ENCODE peak calls at places on chromosomes 4 and X, in four cellular contexts. E is GM12878, R is A549, P is IMR-90. G is an unnamed sample.

GRCh38 chr4:25451676-25452075 is 74.6 kb downstream of the ANAPC4 start:
- DNase-seq in P (no peak), R (no peak), E (no peak), G (no peak)

GRCh38 chrX:71144651-71145050 is at the start of gene NLGN3:
- DNase-seq in E (no peak), P (no peak), R (no peak), G (no peak)

GRCh38 chr4:174041555-174042110 is 241.8 kb downstream of the FBXO8 start:
- DNase-seq in R (no peak), P (no peak), E (no peak), G (no peak)

GRCh38 chr4:158814636-158815035 is 45.8 kb downstream of the FNIP2 start:
- DNase-seq in R (no peak), E (no peak), P (peak), G (no peak)

GRCh38 chr4:77801260-77801608 is 17.9 kb downstream of the CNOT6L start:
- DNase-seq in R (no peak), P (no peak), E (no peak), G (no peak)

GRCh38 chr4:13700196-13701140 is 72.9 kb upstream of the BOD1L1 start:
- DNase-seq in E (no peak), P (peak), R (no peak), G (no peak)

GRCh38 chr4:11511321-11511720 is 82.6 kb upstream of the HS3ST1 start:
- DNase-seq in P (no peak), E (no peak), R (no peak), G (no peak)

GRCh38 chr4:54838301-54838700 is 180.5 kb downstream of the KIT start:
- DNase-seq in R (no peak), E (no peak), P (no peak), G (no peak)

GRCh38 chrX:45479196-45479834 is 278.6 kb upstream of the DIPK2B start:
- DNase-seq in R (peak), P (peak), E (no peak), G (peak)

GRCh38 chr4:152485726-152486276 is 50.1 kb downstream of the FBXW7 start:
- DNase-seq in E (peak), P (peak), R (peak), G (no peak)

GRCh38 chrX:154349359-154349935 is 25.0 kb downstream of the FLNA start:
- DNase-seq in R (no peak), E (no peak), P (no peak), G (no peak)

GRCh38 chr4:7459471-7459870 is 24.7 kb upstream of the PSAPL1 start:
- DNase-seq in P (no peak), R (no peak), E (no peak), G (no peak)

GRCh38 chr4:121308328-121308663 is 72.5 kb downstream of the QRFPR start:
- DNase-seq in R (no peak), P (no peak), E (no peak), G (no peak)

GRCh38 chrX:108224218-108224617 is 132.6 kb downstream of the ATG4A start:
- DNase-seq in P (no peak), R (no peak), E (no peak), G (no peak)

GRCh38 chrX:108224727-108225455 is 133.3 kb downstream of the ATG4A start:
- DNase-seq in R (peak), P (peak), E (peak), G (peak)

GRCh38 chrX:108221481-108221880 is 129.9 kb downstream of the ATG4A start:
- DNase-seq in P (no peak), R (no peak), E (no peak), G (no peak)

GRCh38 chrX:108225456-108225730 is 133.8 kb downstream of the ATG4A start:
- DNase-seq in R (no peak), P (no peak), E (no peak), G (no peak)

DNA sequence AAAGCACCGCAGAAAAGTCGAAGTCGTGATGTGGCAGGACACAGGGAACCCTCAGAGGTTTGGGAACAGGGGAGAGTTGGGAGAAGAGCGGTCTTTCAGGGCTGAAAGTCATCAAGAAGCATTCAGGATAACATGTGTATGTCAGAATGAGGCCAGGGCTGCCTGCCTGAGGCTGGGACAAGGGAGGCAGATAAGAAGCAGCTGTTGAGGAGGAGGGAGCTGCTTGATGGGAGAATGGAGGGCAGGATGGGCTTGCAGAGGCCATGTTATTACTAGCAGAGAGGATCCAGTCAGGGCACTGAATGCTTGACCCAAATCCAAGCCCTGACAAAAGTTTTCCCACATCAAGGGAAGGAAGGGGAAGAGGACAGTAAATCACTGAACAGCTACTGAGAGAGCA is 132.0 kb downstream of the ATG4A start:
- DNase-seq in R (no peak), P (no peak), E (no peak), G (no peak)
- TF ChIP-seq CEBPB in R (no peak), P (no peak), E (no peak), G (no peak)

GRCh38 chr4:38568768-38569167 is 95.2 kb upstream of the KLF3 start:
- DNase-seq in P (no peak), R (no peak), E (no peak), G (no peak)
- H3K27ac ChIP-seq in P (no peak), R (no peak), E (no peak), G (no peak)

DNA sequence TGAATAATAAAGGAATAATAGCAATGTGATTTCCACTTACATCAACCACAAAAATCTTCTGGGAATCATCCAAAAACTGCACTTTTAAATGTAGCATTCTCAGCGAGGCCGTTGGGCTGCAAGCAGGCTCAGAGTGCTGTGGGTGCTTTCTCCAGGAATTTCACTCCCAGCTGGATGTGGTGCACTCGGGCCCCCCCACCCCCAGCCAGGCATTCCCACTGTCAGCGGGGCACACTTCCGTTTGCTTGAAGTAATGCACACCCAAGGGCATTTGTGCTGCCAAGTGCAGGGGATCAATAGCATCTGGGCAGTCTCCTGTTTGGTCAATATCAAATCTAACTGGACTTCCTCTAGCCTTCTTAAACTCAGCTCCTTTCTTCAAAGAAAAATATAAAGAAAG is at the start of gene FRMD7:
- DNase-seq in E (no peak), R (no peak), P (no peak), G (no peak)
- TF ChIP-seq CEBPB in E (no peak), R (no peak), P (no peak), G (no peak)

DNA sequence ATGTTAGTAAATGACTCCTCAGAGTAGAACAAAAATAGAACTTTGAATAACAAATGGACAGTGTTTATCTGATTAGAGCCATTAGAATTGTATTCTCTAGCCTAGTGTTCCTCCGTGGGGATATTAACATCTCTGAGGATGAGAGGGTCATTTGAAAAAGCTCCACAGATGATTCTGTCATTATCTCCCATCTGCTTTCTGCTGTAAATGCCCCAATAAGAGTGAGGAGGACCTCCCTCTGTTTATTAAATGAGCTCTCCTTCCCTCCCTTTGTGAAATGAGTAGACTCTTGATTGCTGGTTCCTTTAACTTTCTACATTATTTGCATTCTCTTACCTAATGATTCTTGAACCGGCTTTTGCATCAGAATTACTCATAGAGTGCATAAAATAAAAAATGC is 18.0 kb downstream of the GC start:
- DNase-seq in R (no peak), E (no peak), P (no peak), G (no peak)
- H3K27ac ChIP-seq in R (no peak), E (no peak), P (no peak), G (no peak)

GRCh38 chr4:27248829-27249228 is 388.2 kb downstream of the STIM2 start:
- DNase-seq in R (no peak), E (no peak), P (peak), G (no peak)
- TF ChIP-seq CEBPB in R (no peak), E (no peak), P (no peak), G (no peak)

GRCh38 chr4:148790691-148791090 is 348.5 kb upstream of the NR3C2 start:
- DNase-seq in R (no peak), E (no peak), P (peak), G (no peak)

GRCh38 chr4:148787285-148787684 is 345.1 kb upstream of the NR3C2 start:
- DNase-seq in P (no peak), R (no peak), E (no peak), G (no peak)

GRCh38 chr4:148786699-148787098 is 344.5 kb upstream of the NR3C2 start:
- DNase-seq in R (no peak), P (no peak), E (no peak), G (no peak)

GRCh38 chr4:148790246-148790645 is 348.0 kb upstream of the NR3C2 start:
- DNase-seq in P (no peak), E (no peak), R (no peak), G (no peak)

DNA sequence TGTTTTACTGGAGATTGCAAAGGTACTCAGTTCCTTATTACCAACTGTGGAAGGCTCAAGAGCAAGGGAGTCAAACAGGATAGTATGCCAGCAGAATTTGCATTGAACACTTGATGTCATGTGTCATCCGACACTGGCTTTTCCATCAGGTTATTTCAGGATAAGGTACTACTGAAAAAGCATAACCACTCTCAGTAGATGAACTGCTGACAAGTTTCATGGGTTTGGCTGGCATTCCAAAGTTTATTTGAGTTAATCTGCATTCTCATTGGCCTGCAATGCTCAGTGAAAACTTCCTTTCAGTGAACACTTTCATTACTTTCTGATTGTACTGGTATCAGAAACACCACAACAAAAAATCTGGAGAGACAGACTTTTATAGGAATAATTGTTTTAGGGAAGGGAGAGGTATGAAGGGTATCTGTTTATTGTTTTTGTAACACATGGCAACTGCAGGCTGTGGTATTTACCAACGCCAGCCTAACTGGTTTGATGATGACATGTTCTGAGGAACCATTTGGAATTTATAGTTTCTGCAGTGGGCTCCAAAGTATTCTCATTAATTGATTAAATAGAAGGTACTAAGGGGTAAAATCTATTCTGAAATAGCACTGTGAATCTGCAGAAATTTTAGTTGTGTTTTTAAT is 345.7 kb upstream of the NR3C2 start:
- DNase-seq in R (no peak), P (peak), E (no peak), G (no peak)
- H3K27ac ChIP-seq in R (no peak), P (no peak), E (no peak), G (no peak)

G was measured in HCT116.